ENCODE peak calls at places on chromosome 17, in four cellular contexts. P is breast epithelium, E is thoracic aorta, B is astrocyte of the spinal cord. O is an unnamed sample.
A peak's percentile ranks its signal among the peaks of the same experiment; 100 is the strongest.

GRCh38 chr17:55327225-55328088 is 62.7 kb downstream of the HLF start:
- DNase-seq in P (no peak), E (no peak), B (no peak), O (no peak)

GRCh38 chr17:7435676-7436555 is 681 bp downstream of the TMEM102 start:
- DNase-seq in P (peak; percentile 63), E (no peak), B (no peak), O (peak; percentile 54)

GRCh38 chr17:82228278-82228841 is 482 bp upstream of the SLC16A3 start:
- DNase-seq in P (no peak), E (no peak), B (no peak), O (no peak)

GRCh38 chr17:6457688-6458190 is 13.5 kb downstream of the PIMREG start:
- DNase-seq in P (no peak), E (no peak), B (no peak), O (no peak)

GRCh38 chr17:13888043-13888442 is 181.3 kb upstream of the COX10 start:
- DNase-seq in P (no peak), E (no peak), B (no peak), O (no peak)

GRCh38 chr17:82239926-82240505 is 11.2 kb downstream of the SLC16A3 start:
- DNase-seq in P (no peak), E (no peak), B (no peak), O (no peak)

GRCh38 chr17:30414486-30414885 is 35.8 kb downstream of the CPD start:
- DNase-seq in P (no peak), E (no peak), B (no peak), O (no peak)

GRCh38 chr17:68391561-68392268 is 65.6 kb downstream of the WIPI1 start:
- DNase-seq in P (no peak), E (no peak), B (no peak), O (peak; percentile 84)

GRCh38 chr17:32388613-32389459 is 38.9 kb downstream of the ZNF207 start:
- DNase-seq in P (no peak), E (no peak), B (no peak), O (peak; percentile 48)

GRCh38 chr17:38733315-38734234 is 3.4 kb downstream of the CISD3 start:
- DNase-seq in P (no peak), E (no peak), B (no peak), O (no peak)

GRCh38 chr17:16417896-16418683 is 2.7 kb downstream of the TRPV2 start:
- DNase-seq in P (no peak), E (no peak), B (no peak), O (no peak)

GRCh38 chr17:73369126-73369525 is 57.3 kb upstream of the CDC42EP4 start:
- DNase-seq in P (no peak), E (no peak), B (no peak), O (no peak)

GRCh38 chr17:4782652-4783051 is 3.5 kb downstream of the VMO1 start:
- DNase-seq in P (no peak), E (no peak), B (no peak), O (no peak)

GRCh38 chr17:28963212-28963611 is 11.9 kb upstream of the PHF12 start:
- DNase-seq in P (no peak), E (no peak), B (no peak), O (no peak)

GRCh38 chr17:78693346-78694083 is 88.6 kb downstream of the CYTH1 start:
- DNase-seq in P (no peak), E (no peak), B (no peak), O (no peak)

GRCh38 chr17:48545022-48545376 is at the start of gene HOXB2:
- DNase-seq in P (no peak), E (no peak), B (peak; percentile 81), O (no peak)

GRCh38 chr17:70208825-70209555 is 39.7 kb downstream of the KCNJ2 start:
- DNase-seq in P (no peak), E (no peak), B (no peak), O (no peak)

GRCh38 chr17:78659546-78659945 is 82.3 kb upstream of the DNAH17 start:
- DNase-seq in P (no peak), E (no peak), B (no peak), O (no peak)

GRCh38 chr17:56833023-56833811 is 503 bp downstream of the C17orf67 start:
- DNase-seq in P (no peak), E (no peak), B (peak; percentile 43), O (peak; percentile 93)

GRCh38 chr17:7147772-7148171 is 31.4 kb downstream of the ASGR1 start:
- DNase-seq in P (no peak), E (no peak), B (no peak), O (no peak)

GRCh38 chr17:36597866-36598777 is 3.3 kb upstream of the MRM1 start:
- DNase-seq in P (no peak), E (no peak), B (no peak), O (no peak)

GRCh38 chr17:22490399-22490798 is 798.1 kb downstream of the KCNJ18 start:
- DNase-seq in P (no peak), E (no peak), B (no peak), O (peak; percentile 39)

GRCh38 chr17:63698886-63699637 is 863 bp downstream of the LIMD2 start:
- DNase-seq in P (no peak), E (no peak), B (peak; percentile 61), O (peak; percentile 31)

GRCh38 chr17:64147110-64148016 is 17.4 kb upstream of the ERN1 start:
- DNase-seq in P (no peak), E (no peak), B (peak; percentile 6), O (no peak)

GRCh38 chr17:36608794-36609497 is 7.6 kb downstream of the MRM1 start:
- DNase-seq in P (no peak), E (no peak), B (peak; percentile 65), O (no peak)

GRCh38 chr17:60468371-60468770 is 46.1 kb downstream of the CHCT1 start:
- DNase-seq in P (no peak), E (no peak), B (peak; percentile 7), O (no peak)

GRCh38 chr17:82418001-82418986 is at the start of the genes HEXD and OGFOD3:
- DNase-seq in P (peak; percentile 73), E (no peak), B (peak; percentile 71), O (no peak)

GRCh38 chr17:10087333-10087732 is 111.1 kb downstream of the GAS7 start:
- DNase-seq in P (no peak), E (no peak), B (no peak), O (no peak)

GRCh38 chr17:4072487-4073157 is 70.2 kb downstream of the ZZEF1 start:
- DNase-seq in P (no peak), E (no peak), B (peak; percentile 59), O (no peak)

GRCh38 chr17:74840500-74840899 is 19.2 kb downstream of the GRIN2C start:
- DNase-seq in P (no peak), E (no peak), B (no peak), O (no peak)

GRCh38 chr17:74843352-74843627 is 16.4 kb downstream of the GRIN2C start:
- DNase-seq in P (no peak), E (no peak), B (no peak), O (no peak)

GRCh38 chr17:74842599-74843351 is 16.9 kb downstream of the GRIN2C start:
- DNase-seq in P (no peak), E (no peak), B (peak; percentile 37), O (no peak)

GRCh38 chr17:74840989-74841666 is 18.6 kb downstream of the GRIN2C start:
- DNase-seq in P (peak; percentile 39), E (no peak), B (peak; percentile 18), O (peak; percentile 58)

GRCh38 chr17:74842146-74842598 is 17.5 kb downstream of the GRIN2C start:
- DNase-seq in P (no peak), E (no peak), B (peak; percentile 5), O (no peak)
- H3K4me3 ChIP-seq in P (peak overlapping the region; percentile 30), E (peak overlapping the region; percentile 69), B (no peak overlapping the region), O (no peak overlapping the region)

GRCh38 chr17:77254961-77255741 is 114.4 kb downstream of the SEC14L1 start:
- DNase-seq in P (peak; percentile 69), E (no peak), B (peak; percentile 75), O (no peak)
- TF ChIP-seq CTCF in P (no peak), E (no peak), B (no peak), O (no peak)

GRCh38 chr17:58415371-58416055 is 1.8 kb downstream of the RNF43 start:
- DNase-seq in P (no peak), E (no peak), B (no peak), O (no peak)
- H3K4me3 ChIP-seq in P (no peak overlapping the region), E (no peak overlapping the region), B (no peak overlapping the region), O (no peak overlapping the region)

GRCh38 chr17:65800655-65801054 is 239.2 kb upstream of the AXIN2 start:
- DNase-seq in P (no peak), E (no peak), B (no peak), O (no peak)

GRCh38 chr17:65799454-65799853 is 238.0 kb upstream of the AXIN2 start:
- DNase-seq in P (no peak), E (no peak), B (no peak), O (no peak)

GRCh38 chr17:65797101-65797500 is 235.7 kb upstream of the AXIN2 start:
- DNase-seq in P (no peak), E (no peak), B (no peak), O (no peak)

GRCh38 chr17:65799869-65800268 is 238.4 kb upstream of the AXIN2 start:
- DNase-seq in P (no peak), E (no peak), B (no peak), O (no peak)

GRCh38 chr17:65797809-65798208 is 236.4 kb upstream of the AXIN2 start:
- DNase-seq in P (no peak), E (no peak), B (no peak), O (no peak)
- TF ChIP-seq CTCF in P (no peak), E (no peak), B (peak; percentile 37), O (no peak)

DNA sequence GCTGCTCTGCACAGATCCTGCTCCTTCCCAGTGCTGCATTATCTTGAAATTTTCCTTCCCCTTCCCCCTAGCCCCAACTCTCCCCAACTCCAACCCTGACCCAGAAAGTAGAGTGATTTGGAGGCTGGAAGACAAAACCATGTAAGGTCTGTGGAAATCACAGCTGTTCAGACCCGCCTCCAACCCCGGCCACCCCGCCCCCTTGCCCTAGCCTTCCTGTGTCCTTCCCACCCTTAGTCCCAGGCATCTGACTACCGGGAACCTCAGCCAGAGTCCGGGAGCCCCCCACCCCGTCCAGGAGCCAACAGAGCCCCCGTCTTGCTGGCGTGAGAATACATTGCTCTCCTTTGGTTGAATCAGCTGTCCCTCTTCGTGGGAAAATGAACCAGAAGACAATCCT is at the start of gene AOC3:
- DNase-seq in P (no peak), E (no peak), B (no peak), O (peak; percentile 85)
- H3K4me3 ChIP-seq in P (peak within 1 kb of the TSS; percentile 40), E (peak within 1 kb of the TSS; percentile 77), B (no peak within 1 kb of the TSS), O (no peak within 1 kb of the TSS)

GRCh38 chr17:80821546-80821945 is 170.1 kb upstream of the CHMP6 start:
- DNase-seq in P (no peak), E (no peak), B (no peak), O (no peak)
- TF ChIP-seq CTCF in P (no peak), E (no peak), B (no peak), O (no peak)

GRCh38 chr17:65558683-65559311 is 2.7 kb downstream of the AXIN2 start:
- DNase-seq in P (no peak), E (no peak), B (no peak), O (no peak)
- H3K4me3 ChIP-seq in P (peak overlapping the region; percentile 91), E (no peak overlapping the region), B (peak overlapping the region; percentile 71), O (no peak overlapping the region)

GRCh38 chr17:61579961-61580360 is 11.1 kb downstream of the NACA2 start:
- DNase-seq in P (no peak), E (no peak), B (no peak), O (no peak)
- TF ChIP-seq CTCF in P (no peak), E (no peak), B (no peak), O (no peak)

O was measured in lower leg skin.